ENCODE peak calls at places on chromosomes 7 and 10, in ten cellular contexts. H is CD8-positive, alpha-beta memory T cell; B is left colon; I is MM.1S; N is epithelial cell of prostate; V is DMS79 treated with DMSO at 0.1 percent for 48 hours; G is AG10803; Y is A172; Z is HT-29; T is effector CD4-positive, alpha-beta T cell. R is an unnamed sample.

GRCh38 chr10:100618091-100618615 is 82.4 kb downstream of the HIF1AN start:
- DNase-seq in H (no peak), B (no peak), I (no peak), N (no peak), V (no peak), G (no peak), Y (no peak), Z (no peak), T (no peak), R (no peak)

GRCh38 chr10:113844091-113844490 is 9.8 kb downstream of the DCLRE1A start:
- DNase-seq in H (no peak), B (no peak), I (no peak), N (peak), V (no peak), G (no peak), Y (no peak), Z (peak), T (no peak), R (no peak)

GRCh38 chr10:119132521-119133345 is 28.8 kb downstream of the DENND10 start:
- DNase-seq in H (no peak), B (no peak), I (no peak), N (no peak), V (no peak), G (no peak), Y (no peak), Z (no peak), T (no peak), R (no peak)

GRCh38 chr10:97923057-97923456 is 73.4 kb downstream of the GOLGA7B start:
- DNase-seq in H (no peak), B (no peak), I (no peak), N (no peak), V (no peak), G (no peak), Y (no peak), Z (no peak), T (no peak), R (no peak)

GRCh38 chr7:37273891-37274290 is 174.8 kb downstream of the ELMO1 start:
- DNase-seq in H (no peak), B (no peak), I (no peak), N (no peak), V (no peak), G (no peak), Y (no peak), Z (no peak), T (no peak), R (no peak)

GRCh38 chr7:106563466-106564150 is 97.3 kb downstream of the CCDC71L start:
- DNase-seq in H (no peak), B (peak), I (no peak), N (no peak), V (peak), G (peak), Y (no peak), Z (no peak), T (no peak), R (no peak)

GRCh38 chr10:609868-610545 is 79.5 kb downstream of the DIP2C start:
- DNase-seq in H (no peak), B (no peak), I (no peak), N (no peak), V (no peak), G (no peak), Y (no peak), Z (no peak), T (no peak), R (no peak)

GRCh38 chr10:2623675-2624274 is 443.6 kb upstream of the PFKP start:
- DNase-seq in H (no peak), B (no peak), I (no peak), N (no peak), V (no peak), G (no peak), Y (no peak), Z (no peak), T (no peak), R (no peak)

GRCh38 chr7:127844707-127845331 is 186.4 kb downstream of the LRRC4 start:
- DNase-seq in H (no peak), B (peak), I (no peak), N (no peak), V (peak), G (peak), Y (no peak), Z (no peak), T (no peak), R (no peak)

GRCh38 chr7:151819826-151820225 is 57.1 kb downstream of the PRKAG2 start:
- DNase-seq in H (no peak), B (peak), I (no peak), N (no peak), V (no peak), G (no peak), Y (no peak), Z (no peak), T (no peak), R (no peak)

GRCh38 chr10:48776528-48776927 is 91.9 kb downstream of the WDFY4 start:
- DNase-seq in H (no peak), B (no peak), I (no peak), N (no peak), V (no peak), G (no peak), Y (no peak), Z (no peak), T (no peak), R (no peak)

GRCh38 chr10:10193848-10194247 is 823.8 kb upstream of the CELF2 start:
- DNase-seq in H (no peak), B (no peak), I (no peak), N (no peak), V (no peak), G (no peak), Y (no peak), Z (peak), T (no peak), R (no peak)

GRCh38 chr10:49187950-49188761 is at the start of gene TMEM273:
- DNase-seq in H (no peak), B (peak), I (peak), N (no peak), V (no peak), G (no peak), Y (no peak), Z (no peak), T (no peak), R (no peak)

GRCh38 chr7:13673290-13673689 is 316.2 kb downstream of the ETV1 start:
- DNase-seq in H (no peak), B (no peak), I (no peak), N (no peak), V (no peak), G (no peak), Y (no peak), Z (no peak), T (no peak), R (peak)

GRCh38 chr7:83751217-83751616 is 102.3 kb upstream of the SEMA3E start:
- DNase-seq in H (no peak), B (no peak), I (no peak), N (no peak), V (no peak), G (no peak), Y (no peak), Z (no peak), T (no peak), R (no peak)

GRCh38 chr7:44565097-44565794 is 8.5 kb downstream of the DDX56 start:
- DNase-seq in H (peak), B (peak), I (peak), N (no peak), V (peak), G (peak), Y (peak), Z (peak), T (peak), R (peak)

GRCh38 chr7:11252705-11253272 is 279.1 kb downstream of the PHF14 start:
- DNase-seq in H (no peak), B (no peak), I (no peak), N (no peak), V (no peak), G (no peak), Y (no peak), Z (no peak), T (no peak), R (no peak)

GRCh38 chr10:113957013-113957412 is 86.7 kb upstream of the ADRB1 start:
- DNase-seq in H (no peak), B (no peak), I (no peak), N (no peak), V (peak), G (peak), Y (no peak), Z (peak), T (no peak), R (no peak)

GRCh38 chr7:131899271-131900030 is 343.0 kb upstream of the PODXL start:
- DNase-seq in H (no peak), B (no peak), I (no peak), N (no peak), V (no peak), G (no peak), Y (peak), Z (no peak), T (no peak), R (no peak)

GRCh38 chr7:157715071-157715937 is 378.5 kb downstream of the DNAJB6 start:
- DNase-seq in H (no peak), B (no peak), I (no peak), N (no peak), V (no peak), G (no peak), Y (no peak), Z (no peak), T (no peak), R (no peak)

GRCh38 chr7:137579913-137580640 is 236.5 kb upstream of the PTN start:
- DNase-seq in H (no peak), B (no peak), I (no peak), N (peak), V (no peak), G (peak), Y (peak), Z (no peak), T (no peak), R (no peak)